ENCODE peak calls at places on chromosomes 4 and X, in ten cellular contexts. R is stimulated activated naive CD4-positive, alpha-beta T cell; C is HCT116; O is A673; L is NCI-H2029 treated with DMSO at 0.1 percent for 48 hours; M is stimulated activated CD4-positive, alpha-beta T cell treated with anti-CD3 and anti-CD28 coated beads, TNF-alpha, amount 100 ng/mL, for 4 hours; U is KG1; E is NCI-H146; P is anterior cingulate cortex; B is nephron progenitor cell. S is an unnamed sample.

GRCh38 chr4:99301376-99302164 is 10.8 kb upstream of the ADH1A start:
- DNase-seq in B (no peak), O (no peak), C (no peak), L (no peak), M (no peak), P (no peak), E (no peak), U (no peak), R (no peak), S (no peak)

GRCh38 chrX:12441376-12442128 is 303.3 kb downstream of the FRMPD4 start:
- DNase-seq in M (no peak), O (no peak), U (no peak), B (no peak), R (no peak), P (no peak), E (no peak), L (no peak), C (no peak), S (no peak)

GRCh38 chr4:126071346-126072333 is 756.9 kb downstream of the FAT4 start:
- DNase-seq in L (peak; percentile 93), U (no peak), C (no peak), O (no peak), M (no peak), P (no peak), B (no peak), R (no peak), E (no peak), S (no peak)

GRCh38 chr4:159150838-159151390 is 48.0 kb downstream of the RAPGEF2 start:
- DNase-seq in O (no peak), C (no peak), U (no peak), P (no peak), M (no peak), R (no peak), L (no peak), E (no peak), B (no peak), S (no peak)

GRCh38 chr4:40221744-40222143 is 24.9 kb downstream of the RHOH start:
- DNase-seq in P (no peak), L (no peak), R (no peak), M (no peak), C (no peak), O (no peak), U (no peak), B (no peak), E (no peak), S (no peak)

GRCh38 chr4:101277661-101278060 is 69.7 kb downstream of the PPP3CA start:
- DNase-seq in E (no peak), O (no peak), M (no peak), L (no peak), U (no peak), P (no peak), R (no peak), C (no peak), B (no peak), S (no peak)

GRCh38 chr4:61380865-61381264 is 180.7 kb downstream of the ADGRL3 start:
- DNase-seq in B (no peak), E (peak; percentile 70), O (no peak), L (peak; percentile 71), P (no peak), R (no peak), U (no peak), C (no peak), M (no peak), S (no peak)

GRCh38 chrX:49184294-49185061 is 1.7 kb downstream of the PRICKLE3 start:
- DNase-seq in O (peak; percentile 95), B (peak; percentile 95), M (no peak), L (peak; percentile 77), R (peak; percentile 20), U (no peak), E (peak; percentile 92), P (peak; percentile 2), C (peak; percentile 86), S (peak; percentile 38)

GRCh38 chr4:175536852-175537453 is 275.1 kb downstream of the GPM6A start:
- DNase-seq in M (no peak), C (peak; percentile 72), O (peak; percentile 71), B (peak; percentile 6), R (no peak), U (no peak), P (no peak), E (no peak), L (peak; percentile 34), S (peak; percentile 16)

GRCh38 chr4:11710484-11710883 is 281.8 kb upstream of the HS3ST1 start:
- DNase-seq in R (no peak), C (no peak), M (no peak), P (no peak), U (no peak), E (no peak), L (no peak), O (no peak), B (no peak), S (no peak)

GRCh38 chr4:85600501-85600900 is 125.6 kb downstream of the ARHGAP24 start:
- DNase-seq in C (no peak), M (no peak), R (no peak), U (no peak), B (no peak), L (no peak), P (no peak), E (no peak), O (no peak), S (no peak)

GRCh38 chr4:74018771-74019170 is 19.7 kb downstream of the CXCL3 start:
- DNase-seq in P (no peak), R (no peak), U (peak; percentile 35), C (no peak), L (no peak), B (no peak), O (no peak), E (no peak), M (no peak), S (no peak)

GRCh38 chr4:89312066-89312465 is 4.5 kb upstream of the GPRIN3 start:
- DNase-seq in L (no peak), U (no peak), C (no peak), O (no peak), B (no peak), E (no peak), R (no peak), M (no peak), P (no peak), S (no peak)

GRCh38 chr4:39812500-39812899 is 114.6 kb downstream of the UBE2K start:
- DNase-seq in M (no peak), U (no peak), P (no peak), B (no peak), C (no peak), O (no peak), R (no peak), L (no peak), E (no peak), S (no peak)

GRCh38 chr4:150366487-150366999 is 215.4 kb upstream of the MAB21L2 start:
- DNase-seq in R (no peak), U (no peak), E (peak; percentile 37), M (no peak), B (peak; percentile 16), P (no peak), C (no peak), L (peak; percentile 92), O (peak; percentile 60), S (peak; percentile 41)

GRCh38 chr4:121740796-121741409 is 24.1 kb downstream of the SMIM43 start:
- DNase-seq in P (no peak), O (no peak), M (no peak), B (no peak), L (no peak), U (no peak), R (no peak), E (no peak), C (no peak), S (no peak)

GRCh38 chr4:65580551-65580950 is 89.7 kb downstream of the EPHA5 start:
- DNase-seq in P (no peak), E (no peak), O (peak; percentile 40), U (no peak), B (no peak), C (no peak), M (no peak), R (no peak), L (no peak), S (no peak)

GRCh38 chr4:118994030-118994429 is 105.4 kb downstream of the SYNPO2 start:
- DNase-seq in O (no peak), L (no peak), U (no peak), C (no peak), E (no peak), P (no peak), B (no peak), M (no peak), R (no peak), S (no peak)

GRCh38 chr4:36676139-36677050 is 395.0 kb downstream of the DTHD1 start:
- DNase-seq in O (no peak), C (no peak), R (no peak), U (no peak), M (no peak), L (no peak), P (no peak), B (no peak), E (no peak), S (no peak)

GRCh38 chr4:170589597-170590191 is 499.9 kb upstream of the AADAT start:
- DNase-seq in C (peak; percentile 51), B (no peak), U (no peak), M (no peak), O (peak; percentile 19), E (peak; percentile 3), R (no peak), L (no peak), P (no peak), S (peak; percentile 26)

GRCh38 chr4:173025131-173025530 is 143.5 kb upstream of the GALNT7 start:
- DNase-seq in U (no peak), C (peak; percentile 76), M (no peak), O (peak; percentile 93), P (peak; percentile 15), E (peak; percentile 70), B (peak; percentile 41), R (no peak), L (no peak), S (peak; percentile 55)

GRCh38 chr4:184310171-184310567 is 92.5 kb upstream of the ENPP6 start:
- DNase-seq in O (no peak), B (no peak), U (no peak), M (no peak), R (no peak), L (no peak), P (no peak), C (no peak), E (no peak), S (peak; percentile 33)

GRCh38 chr4:174538123-174538875 is 16.0 kb upstream of the HPGD start:
- DNase-seq in M (no peak), O (no peak), U (no peak), B (no peak), E (no peak), L (no peak), P (no peak), C (no peak), R (no peak), S (peak; percentile 43)

GRCh38 chrX:119605398-119605738 is 856 bp downstream of the NKRF start:
- DNase-seq in L (no peak), U (no peak), R (peak; percentile 24), E (peak; percentile 35), M (no peak), B (peak; percentile 5), O (peak; percentile 6), C (no peak), P (no peak), S (no peak)

GRCh38 chrX:123217077-123217476 is 33.0 kb downstream of the GRIA3 start:
- DNase-seq in M (no peak), B (no peak), P (no peak), U (no peak), C (no peak), O (no peak), E (no peak), R (no peak), L (no peak), S (no peak)

GRCh38 chr4:2364654-2365053 is 53.8 kb downstream of the ZFYVE28 start:
- DNase-seq in C (no peak), L (no peak), M (peak; percentile 38), B (no peak), P (no peak), E (peak; percentile 32), U (no peak), O (peak; percentile 56), R (peak; percentile 70), S (peak; percentile 69)

GRCh38 chr4:152408514-152409327 is 127.2 kb downstream of the FBXW7 start:
- DNase-seq in L (peak; percentile 40), E (peak; percentile 1), C (peak; percentile 15), U (peak; percentile 3), O (peak; percentile 71), R (no peak), P (no peak), M (no peak), B (peak; percentile 5), S (peak; percentile 20)

GRCh38 chr4:81921757-81922159 is 450.1 kb upstream of the RASGEF1B start:
- DNase-seq in B (no peak), P (no peak), R (no peak), U (no peak), E (peak; percentile 29), O (peak; percentile 61), M (no peak), L (no peak), C (no peak), S (no peak)

S was measured in GM20000.